ENCODE peak calls at places on chromosomes 2 and 18, in four cellular contexts. P is A549, E is GM12878, I is IMR-90. V is an unnamed sample.

GRCh38 chr2:183996825-183997823 is 601.2 kb upstream of the ZNF804A start:
- DNase-seq in P (no peak), E (no peak), I (no peak), V (no peak)

GRCh38 chr2:239467956-239468490 is 67.2 kb upstream of the HDAC4 start:
- DNase-seq in P (no peak), E (no peak), I (no peak), V (no peak)

GRCh38 chr2:190514676-190515075 is 19.8 kb downstream of the NEMP2 start:
- DNase-seq in P (no peak), E (no peak), I (peak), V (no peak)

GRCh38 chr2:144607899-144608477 is 88.1 kb upstream of the ZEB2 start:
- DNase-seq in P (no peak), E (no peak), I (peak), V (no peak)

GRCh38 chr2:219104107-219105050 is 43.7 kb upstream of the IHH start:
- DNase-seq in P (peak), E (no peak), I (peak), V (no peak)

GRCh38 chr18:27404855-27405254 is 219.7 kb upstream of the CHST9 start:
- DNase-seq in P (no peak), E (no peak), I (no peak), V (no peak)

GRCh38 chr18:79200546-79201268 is 131.5 kb downstream of the ATP9B start:
- DNase-seq in P (no peak), E (no peak), I (peak), V (no peak)

GRCh38 chr2:1591978-1592907 is 152.1 kb downstream of the PXDN start:
- DNase-seq in P (peak), E (no peak), I (peak), V (peak)

GRCh38 chr2:16508061-16508851 is 157.4 kb downstream of the CYRIA start:
- DNase-seq in P (peak), E (no peak), I (no peak), V (peak)

GRCh38 chr2:237150831-237151230 is 65.1 kb downstream of the COPS8 start:
- DNase-seq in P (no peak), E (no peak), I (no peak), V (no peak)

GRCh38 chr2:60794271-60794863 is 38.3 kb downstream of the PAPOLG start:
- DNase-seq in P (peak), E (no peak), I (peak), V (no peak)

GRCh38 chr18:25133879-25134278 is 218.1 kb downstream of the ZNF521 start:
- DNase-seq in P (no peak), E (no peak), I (no peak), V (no peak)

GRCh38 chr2:71466301-71467179 is 13.2 kb downstream of the DYSF start:
- DNase-seq in P (peak), E (no peak), I (no peak), V (peak)

GRCh38 chr2:232415736-232416520 is 9.3 kb downstream of the ALPG start:
- DNase-seq in P (no peak), E (no peak), I (no peak), V (no peak)

GRCh38 chr2:84958135-84959044 is 12.6 kb upstream of the KCMF1 start:
- DNase-seq in P (peak), E (no peak), I (peak), V (peak)

GRCh38 chr2:239298126-239298804 is 102.6 kb downstream of the HDAC4 start:
- DNase-seq in P (no peak), E (no peak), I (peak), V (no peak)

GRCh38 chr2:185835974-185836373 is 97.4 kb downstream of the FSIP2 start:
- DNase-seq in P (no peak), E (no peak), I (no peak), V (no peak)

GRCh38 chr2:65790676-65790935 is 358.2 kb upstream of the SPRED2 start:
- DNase-seq in P (no peak), E (no peak), I (no peak), V (no peak)

GRCh38 chr2:27353762-27354596 is 2.6 kb downstream of the GTF3C2 start:
- DNase-seq in P (no peak), E (no peak), I (peak), V (no peak)

DNA sequence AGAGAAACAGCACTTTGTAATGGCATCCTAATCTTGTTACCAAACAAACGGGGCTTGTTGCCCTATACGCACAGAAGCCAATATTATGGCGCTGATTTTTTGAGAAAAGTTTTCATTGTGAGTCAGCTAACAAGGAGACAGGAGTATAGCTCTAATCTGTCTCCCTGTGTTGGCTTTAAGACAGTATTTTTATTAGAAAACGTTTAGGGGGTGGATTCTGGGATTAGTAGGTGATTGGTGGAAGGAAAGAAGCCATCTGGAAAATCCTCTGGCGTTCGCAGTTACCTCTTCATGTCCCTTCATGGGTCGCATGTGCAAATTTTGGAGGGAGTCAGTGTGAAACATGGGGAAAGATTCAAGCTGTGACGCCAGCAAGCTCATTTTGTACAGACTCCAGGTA is 698 bp upstream of the TMEM237 start:
- DNase-seq in P (no peak), E (no peak), I (peak), V (no peak)
- TF ChIP-seq RAD21 in P (no peak), E (no peak), I (no peak), V (no peak)

GRCh38 chr2:149062531-149062930 is 24.0 kb downstream of the LYPD6B start:
- DNase-seq in P (no peak), E (no peak), I (no peak), V (no peak)
- TF ChIP-seq RAD21 in P (no peak), E (no peak), I (no peak), V (no peak)

GRCh38 chr18:76834379-76834778 is 12.0 kb downstream of the ZNF236 start:
- DNase-seq in P (no peak), E (no peak), I (no peak), V (no peak)

GRCh38 chr18:76838182-76838581 is 15.8 kb downstream of the ZNF236 start:
- DNase-seq in P (no peak), E (no peak), I (peak), V (no peak)

GRCh38 chr18:76835380-76835779 is 13.0 kb downstream of the ZNF236 start:
- DNase-seq in P (no peak), E (no peak), I (no peak), V (no peak)

GRCh38 chr18:76839395-76839794 is 17.0 kb downstream of the ZNF236 start:
- DNase-seq in P (no peak), E (no peak), I (peak), V (no peak)

GRCh38 chr18:76837071-76837470 is 14.7 kb downstream of the ZNF236 start:
- DNase-seq in P (no peak), E (no peak), I (no peak), V (no peak)
- TF ChIP-seq RAD21 in P (no peak), E (no peak), I (no peak), V (no peak)

GRCh38 chr18:9619545-9619944 is 5.2 kb upstream of the PPP4R1 start:
- DNase-seq in P (no peak), E (no peak), I (peak), V (no peak)
- TF ChIP-seq RAD21 in P (no peak), E (no peak), I (no peak), V (no peak)

GRCh38 chr2:109435066-109435690 is 178.6 kb downstream of the SEPTIN10 start:
- DNase-seq in P (no peak), E (no peak), I (no peak), V (no peak)

GRCh38 chr2:109432421-109432820 is 181.3 kb downstream of the SEPTIN10 start:
- DNase-seq in P (no peak), E (no peak), I (no peak), V (no peak)

GRCh38 chr2:109433486-109433885 is 180.3 kb downstream of the SEPTIN10 start:
- DNase-seq in P (no peak), E (no peak), I (no peak), V (no peak)

GRCh38 chr2:109434351-109434750 is 179.4 kb downstream of the SEPTIN10 start:
- DNase-seq in P (no peak), E (no peak), I (no peak), V (no peak)

DNA sequence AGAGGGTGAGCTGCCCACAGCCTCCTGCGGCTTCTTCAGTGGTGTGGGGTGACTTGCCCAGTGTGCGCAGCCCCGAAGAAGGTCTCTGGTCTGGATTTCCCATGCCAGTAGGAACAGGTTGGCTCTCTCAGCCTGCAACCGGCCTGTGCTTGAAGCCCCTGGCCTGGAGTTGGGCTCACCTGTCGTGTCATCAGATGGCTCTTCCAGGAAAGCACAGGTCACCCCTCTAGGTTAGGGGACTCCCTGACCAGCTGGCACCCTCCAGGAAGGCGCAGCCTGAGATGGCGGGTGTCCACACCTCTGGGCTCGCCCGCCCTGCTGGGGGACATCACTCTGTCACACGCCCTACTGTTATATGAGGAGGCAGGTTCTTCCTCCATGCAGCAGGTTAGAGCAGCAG is 179.8 kb downstream of the SEPTIN10 start:
- DNase-seq in P (no peak), E (no peak), I (no peak), V (no peak)
- TF ChIP-seq RAD21 in P (no peak), E (no peak), I (no peak), V (no peak)

DNA sequence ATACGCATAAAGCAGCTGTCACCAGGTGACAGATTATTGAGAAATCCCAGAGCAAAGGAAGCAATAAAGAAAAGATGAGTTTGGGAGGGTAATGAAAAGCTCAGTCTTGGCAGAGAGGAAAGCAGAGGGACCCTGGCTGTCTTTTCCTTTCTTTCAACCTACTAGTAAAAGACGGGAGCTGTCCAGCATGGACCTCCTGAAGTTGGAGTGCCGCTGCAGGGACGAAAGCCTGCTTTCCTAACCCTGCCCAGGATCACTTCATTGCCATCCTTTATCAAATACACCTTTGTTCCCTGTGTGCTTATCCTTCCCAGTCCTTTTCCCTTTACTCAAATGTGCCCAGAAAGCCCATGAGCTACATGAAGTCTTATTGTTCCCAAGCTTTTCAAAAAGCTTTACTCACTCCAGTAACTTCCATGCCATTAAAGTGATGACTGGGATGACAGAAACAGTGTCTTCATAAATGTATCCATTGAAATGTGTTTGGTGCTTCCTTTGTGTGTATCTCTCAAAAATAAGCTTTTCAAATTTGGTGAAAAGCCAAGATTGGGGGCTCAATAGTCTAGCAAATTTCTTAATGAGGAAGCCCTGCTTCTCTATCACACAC is 3.7 kb upstream of the SPR start:
- DNase-seq in P (peak), E (no peak), I (peak), V (peak)
- TF ChIP-seq RAD21 in P (no peak), E (no peak), I (no peak), V (no peak)

DNA sequence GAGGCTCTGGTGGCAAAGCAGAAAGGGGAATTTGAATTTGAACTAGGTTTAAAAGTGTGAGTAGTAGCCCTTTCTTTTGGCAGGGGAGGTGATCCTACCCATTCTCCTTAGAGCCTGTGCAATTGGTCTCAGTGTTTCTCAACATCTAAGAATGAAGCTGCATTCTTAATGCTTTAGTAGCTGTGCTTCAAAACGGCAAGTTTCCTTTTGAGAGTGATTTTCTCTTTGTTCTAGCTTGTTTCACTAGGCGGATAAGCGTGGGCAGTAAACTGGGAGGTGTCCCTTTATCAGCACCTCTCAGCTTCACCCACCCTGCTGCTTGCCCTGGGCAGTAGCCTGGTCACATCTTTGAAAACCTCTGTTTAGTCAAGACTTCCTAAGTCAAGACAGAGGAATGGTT is 6.7 kb downstream of the CRIM1 start:
- DNase-seq in P (no peak), E (no peak), I (peak), V (no peak)
- TF ChIP-seq RAD21 in P (no peak), E (no peak), I (no peak), V (no peak)

DNA sequence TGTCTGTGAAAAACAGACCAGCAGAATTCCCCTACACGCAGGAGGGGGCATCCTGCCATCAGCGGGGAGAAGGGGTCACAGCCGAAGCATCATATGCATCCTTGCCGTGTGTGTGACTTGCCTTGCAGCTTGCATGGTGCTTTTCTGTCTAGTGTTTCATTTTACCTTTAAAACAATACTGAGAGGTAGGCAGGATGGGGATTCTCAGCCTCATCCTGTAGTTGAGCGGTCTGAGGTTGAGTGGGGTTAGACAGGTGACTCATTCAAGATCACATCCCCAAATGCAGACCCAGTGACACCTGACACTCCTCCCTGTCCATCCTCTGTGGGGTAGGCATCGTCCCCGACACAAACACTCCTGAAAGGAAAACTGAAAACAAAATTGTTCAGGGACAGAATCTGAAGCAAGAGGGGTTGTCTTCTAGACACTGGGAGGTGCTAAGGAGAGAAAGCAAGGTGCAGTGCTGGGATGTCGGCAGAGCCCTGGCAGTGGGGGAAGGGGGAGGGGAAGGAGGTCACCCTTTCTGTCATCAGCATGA is 7.9 kb downstream of the ARL4C start:
- DNase-seq in P (no peak), E (peak), I (no peak), V (no peak)
- TF ChIP-seq RAD21 in P (no peak), E (no peak), I (no peak), V (no peak)